ENCODE peak calls at places on chromosomes 5 and 9, in ten cellular contexts. One of them, this sample, is unnamed. For H3K36me3, the result is how much of the 10 kb centered on the place peaks cover.

GRCh38 chr5:171622010-171622409 is 163.6 kb upstream of the SMIM23 start:
- DNase-seq in fibroblast of lung: no peak
- DNase-seq in CD8-positive, alpha-beta T cell: no peak
- DNase-seq in HCT116: no peak
- DNase-seq in endothelial cell of umbilical vein: no peak
- DNase-seq in WERI-Rb-1: no peak
- DNase-seq in mucosa of descending colon: no peak
- DNase-seq in BE2C: peak
- DNase-seq in A673: no peak
- DNase-seq in left ventricle myocardium inferior: peak
- DNase-seq in this sample: no peak

GRCh38 chr5:56147106-56147505 is 86.0 kb downstream of the ANKRD55 start:
- DNase-seq in fibroblast of lung: no peak
- DNase-seq in CD8-positive, alpha-beta T cell: no peak
- DNase-seq in HCT116: no peak
- DNase-seq in endothelial cell of umbilical vein: no peak
- DNase-seq in WERI-Rb-1: no peak
- DNase-seq in mucosa of descending colon: no peak
- DNase-seq in BE2C: no peak
- DNase-seq in A673: no peak
- DNase-seq in left ventricle myocardium inferior: no peak
- DNase-seq in this sample: no peak

GRCh38 chr5:101942321-101942882 is 353.7 kb downstream of the SLCO4C1 start:
- DNase-seq in fibroblast of lung: peak
- DNase-seq in CD8-positive, alpha-beta T cell: no peak
- DNase-seq in HCT116: peak
- DNase-seq in endothelial cell of umbilical vein: peak
- DNase-seq in WERI-Rb-1: peak
- DNase-seq in mucosa of descending colon: no peak
- DNase-seq in BE2C: peak
- DNase-seq in A673: peak
- DNase-seq in left ventricle myocardium inferior: no peak
- DNase-seq in this sample: no peak

GRCh38 chr5:148828461-148829247 is 2.2 kb downstream of the ADRB2 start:
- DNase-seq in fibroblast of lung: no peak
- DNase-seq in CD8-positive, alpha-beta T cell: no peak
- DNase-seq in HCT116: no peak
- DNase-seq in endothelial cell of umbilical vein: no peak
- DNase-seq in WERI-Rb-1: no peak
- DNase-seq in mucosa of descending colon: no peak
- DNase-seq in BE2C: no peak
- DNase-seq in A673: no peak
- DNase-seq in left ventricle myocardium inferior: no peak
- DNase-seq in this sample: no peak

GRCh38 chr5:114223866-114224265 is 138.0 kb upstream of the KCNN2 start:
- DNase-seq in fibroblast of lung: no peak
- DNase-seq in CD8-positive, alpha-beta T cell: no peak
- DNase-seq in HCT116: peak
- DNase-seq in endothelial cell of umbilical vein: peak
- DNase-seq in WERI-Rb-1: peak
- DNase-seq in mucosa of descending colon: no peak
- DNase-seq in BE2C: peak
- DNase-seq in A673: peak
- DNase-seq in left ventricle myocardium inferior: no peak
- DNase-seq in this sample: no peak

GRCh38 chr5:40594811-40595210 is 84.9 kb upstream of the PTGER4 start:
- DNase-seq in fibroblast of lung: peak
- DNase-seq in CD8-positive, alpha-beta T cell: no peak
- DNase-seq in HCT116: no peak
- DNase-seq in endothelial cell of umbilical vein: peak
- DNase-seq in WERI-Rb-1: no peak
- DNase-seq in mucosa of descending colon: no peak
- DNase-seq in BE2C: no peak
- DNase-seq in A673: no peak
- DNase-seq in left ventricle myocardium inferior: no peak
- DNase-seq in this sample: no peak

GRCh38 chr9:124810513-124811355 is 33.8 kb downstream of the OLFML2A start:
- DNase-seq in fibroblast of lung: peak
- DNase-seq in CD8-positive, alpha-beta T cell: no peak
- DNase-seq in HCT116: peak
- DNase-seq in endothelial cell of umbilical vein: no peak
- DNase-seq in WERI-Rb-1: no peak
- DNase-seq in mucosa of descending colon: no peak
- DNase-seq in BE2C: no peak
- DNase-seq in A673: no peak
- DNase-seq in left ventricle myocardium inferior: no peak
- DNase-seq in this sample: no peak

GRCh38 chr5:141783599-141784296 is 94.5 kb downstream of the PCDH1 start:
- DNase-seq in fibroblast of lung: no peak
- DNase-seq in CD8-positive, alpha-beta T cell: no peak
- DNase-seq in HCT116: no peak
- DNase-seq in endothelial cell of umbilical vein: no peak
- DNase-seq in WERI-Rb-1: peak
- DNase-seq in mucosa of descending colon: no peak
- DNase-seq in BE2C: peak
- DNase-seq in A673: no peak
- DNase-seq in left ventricle myocardium inferior: no peak
- DNase-seq in this sample: no peak

GRCh38 chr5:98106116-98107088 is 667.1 kb upstream of the RGMB start:
- DNase-seq in fibroblast of lung: peak
- DNase-seq in CD8-positive, alpha-beta T cell: no peak
- DNase-seq in HCT116: no peak
- DNase-seq in endothelial cell of umbilical vein: peak
- DNase-seq in WERI-Rb-1: no peak
- DNase-seq in mucosa of descending colon: no peak
- DNase-seq in BE2C: no peak
- DNase-seq in A673: peak
- DNase-seq in left ventricle myocardium inferior: no peak
- DNase-seq in this sample: no peak

GRCh38 chr9:95857122-95857521 is 18.4 kb upstream of the ERCC6L2 start:
- DNase-seq in fibroblast of lung: peak
- DNase-seq in CD8-positive, alpha-beta T cell: no peak
- DNase-seq in HCT116: no peak
- DNase-seq in endothelial cell of umbilical vein: peak
- DNase-seq in WERI-Rb-1: no peak
- DNase-seq in mucosa of descending colon: no peak
- DNase-seq in BE2C: peak
- DNase-seq in A673: peak
- DNase-seq in left ventricle myocardium inferior: no peak
- DNase-seq in this sample: no peak

GRCh38 chr9:117487555-117488175 is 72.8 kb upstream of the ASTN2 start:
- DNase-seq in fibroblast of lung: peak
- DNase-seq in CD8-positive, alpha-beta T cell: no peak
- DNase-seq in HCT116: no peak
- DNase-seq in endothelial cell of umbilical vein: peak
- DNase-seq in WERI-Rb-1: peak
- DNase-seq in mucosa of descending colon: peak
- DNase-seq in BE2C: peak
- DNase-seq in A673: peak
- DNase-seq in left ventricle myocardium inferior: peak
- DNase-seq in this sample: peak

GRCh38 chr9:33465096-33465495 is 8.6 kb downstream of the NOL6 start:
- DNase-seq in fibroblast of lung: no peak
- DNase-seq in CD8-positive, alpha-beta T cell: no peak
- DNase-seq in HCT116: no peak
- DNase-seq in endothelial cell of umbilical vein: no peak
- DNase-seq in WERI-Rb-1: no peak
- DNase-seq in mucosa of descending colon: peak
- DNase-seq in BE2C: no peak
- DNase-seq in A673: no peak
- DNase-seq in left ventricle myocardium inferior: no peak
- DNase-seq in this sample: no peak
- H3K36me3 ChIP-seq in fibroblast of lung: half or more
- H3K36me3 ChIP-seq in CD8-positive, alpha-beta T cell: half or more
- H3K36me3 ChIP-seq in HCT116: under half
- H3K36me3 ChIP-seq in endothelial cell of umbilical vein: under half
- H3K36me3 ChIP-seq in WERI-Rb-1: half or more
- H3K36me3 ChIP-seq in mucosa of descending colon: under half
- H3K36me3 ChIP-seq in BE2C: half or more
- H3K36me3 ChIP-seq in A673: half or more
- H3K36me3 ChIP-seq in left ventricle myocardium inferior: half or more
- H3K36me3 ChIP-seq in this sample: half or more

DNA sequence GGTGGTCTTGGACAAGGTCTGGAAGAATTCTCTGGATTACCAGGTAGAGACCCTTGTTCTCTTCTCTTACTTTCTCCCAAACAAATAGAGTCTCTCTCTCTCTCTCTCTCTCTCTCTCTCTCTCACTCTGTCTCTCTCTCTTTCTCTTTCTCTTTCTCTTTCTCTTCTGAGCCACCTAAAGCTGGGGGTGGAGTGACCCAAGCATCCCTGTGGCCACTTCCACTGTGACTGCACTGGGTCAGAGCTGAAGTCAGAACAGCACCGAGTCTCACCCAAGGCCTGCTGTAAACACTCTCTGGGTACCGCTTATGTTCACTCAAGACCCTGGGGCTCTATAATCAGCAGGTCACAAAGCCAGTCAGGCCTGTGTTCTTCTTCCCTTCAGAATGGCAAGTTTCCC is 513.7 kb downstream of the EBF1 start:
- DNase-seq in fibroblast of lung: no peak
- DNase-seq in CD8-positive, alpha-beta T cell: no peak
- DNase-seq in HCT116: no peak
- DNase-seq in endothelial cell of umbilical vein: no peak
- DNase-seq in WERI-Rb-1: no peak
- DNase-seq in mucosa of descending colon: no peak
- DNase-seq in BE2C: no peak
- DNase-seq in A673: no peak
- DNase-seq in left ventricle myocardium inferior: no peak
- DNase-seq in this sample: no peak
- TF ChIP-seq CTCF in fibroblast of lung: no peak
- TF ChIP-seq CTCF in CD8-positive, alpha-beta T cell: no peak
- TF ChIP-seq CTCF in HCT116: no peak
- TF ChIP-seq CTCF in endothelial cell of umbilical vein: no peak
- TF ChIP-seq CTCF in WERI-Rb-1: no peak
- TF ChIP-seq CTCF in mucosa of descending colon: no peak
- TF ChIP-seq CTCF in BE2C: no peak
- TF ChIP-seq CTCF in A673: no peak
- TF ChIP-seq CTCF in left ventricle myocardium inferior: no peak
- TF ChIP-seq CTCF in this sample: no peak

GRCh38 chr5:10396552-10396951 is 43.1 kb downstream of the MARCHF6 start:
- DNase-seq in fibroblast of lung: no peak
- DNase-seq in CD8-positive, alpha-beta T cell: no peak
- DNase-seq in HCT116: no peak
- DNase-seq in endothelial cell of umbilical vein: no peak
- DNase-seq in WERI-Rb-1: no peak
- DNase-seq in mucosa of descending colon: no peak
- DNase-seq in BE2C: no peak
- DNase-seq in A673: no peak
- DNase-seq in left ventricle myocardium inferior: no peak
- DNase-seq in this sample: no peak

GRCh38 chr5:10387690-10388089 is 34.2 kb downstream of the MARCHF6 start:
- DNase-seq in fibroblast of lung: peak
- DNase-seq in CD8-positive, alpha-beta T cell: no peak
- DNase-seq in HCT116: no peak
- DNase-seq in endothelial cell of umbilical vein: no peak
- DNase-seq in WERI-Rb-1: no peak
- DNase-seq in mucosa of descending colon: no peak
- DNase-seq in BE2C: no peak
- DNase-seq in A673: no peak
- DNase-seq in left ventricle myocardium inferior: no peak
- DNase-seq in this sample: no peak

GRCh38 chr5:10391130-10391529 is 37.6 kb downstream of the MARCHF6 start:
- DNase-seq in fibroblast of lung: no peak
- DNase-seq in CD8-positive, alpha-beta T cell: no peak
- DNase-seq in HCT116: no peak
- DNase-seq in endothelial cell of umbilical vein: no peak
- DNase-seq in WERI-Rb-1: no peak
- DNase-seq in mucosa of descending colon: no peak
- DNase-seq in BE2C: no peak
- DNase-seq in A673: no peak
- DNase-seq in left ventricle myocardium inferior: no peak
- DNase-seq in this sample: no peak

DNA sequence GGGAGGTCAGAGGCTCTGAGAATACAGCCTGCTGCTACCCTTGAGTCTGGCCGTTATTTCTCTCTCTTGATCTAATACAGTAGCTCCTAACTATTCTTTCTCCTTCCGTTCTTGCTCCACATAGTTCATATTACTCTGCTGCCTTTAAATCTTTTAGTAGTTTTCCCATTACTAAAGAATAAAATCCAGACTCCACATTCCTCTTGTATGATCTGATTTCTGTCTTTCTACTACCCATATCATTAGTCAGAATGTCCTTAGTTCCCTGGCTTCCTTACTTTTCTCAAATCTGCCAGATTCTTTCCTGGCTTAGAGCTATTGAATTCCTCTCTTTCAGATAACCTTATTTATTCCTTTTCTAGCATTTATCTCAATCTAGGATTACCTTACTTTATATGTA is 40.0 kb downstream of the MARCHF6 start:
- DNase-seq in fibroblast of lung: no peak
- DNase-seq in CD8-positive, alpha-beta T cell: no peak
- DNase-seq in HCT116: no peak
- DNase-seq in endothelial cell of umbilical vein: no peak
- DNase-seq in WERI-Rb-1: no peak
- DNase-seq in mucosa of descending colon: no peak
- DNase-seq in BE2C: no peak
- DNase-seq in A673: no peak
- DNase-seq in left ventricle myocardium inferior: no peak
- DNase-seq in this sample: no peak
- H3K36me3 ChIP-seq in fibroblast of lung: under half
- H3K36me3 ChIP-seq in CD8-positive, alpha-beta T cell: under half
- H3K36me3 ChIP-seq in HCT116: half or more
- H3K36me3 ChIP-seq in endothelial cell of umbilical vein: under half
- H3K36me3 ChIP-seq in WERI-Rb-1: half or more
- H3K36me3 ChIP-seq in mucosa of descending colon: under half
- H3K36me3 ChIP-seq in BE2C: half or more
- H3K36me3 ChIP-seq in A673: half or more
- H3K36me3 ChIP-seq in left ventricle myocardium inferior: half or more
- H3K36me3 ChIP-seq in this sample: half or more

GRCh38 chr5:34657550-34657921 is 1.4 kb downstream of the RAI14 start:
- DNase-seq in fibroblast of lung: peak
- DNase-seq in CD8-positive, alpha-beta T cell: no peak
- DNase-seq in HCT116: no peak
- DNase-seq in endothelial cell of umbilical vein: peak
- DNase-seq in WERI-Rb-1: peak
- DNase-seq in mucosa of descending colon: no peak
- DNase-seq in BE2C: no peak
- DNase-seq in A673: peak
- DNase-seq in left ventricle myocardium inferior: no peak
- DNase-seq in this sample: peak

GRCh38 chr5:34655354-34655991 is 655 bp upstream of the RAI14 start:
- DNase-seq in fibroblast of lung: peak
- DNase-seq in CD8-positive, alpha-beta T cell: no peak
- DNase-seq in HCT116: no peak
- DNase-seq in endothelial cell of umbilical vein: peak
- DNase-seq in WERI-Rb-1: peak
- DNase-seq in mucosa of descending colon: no peak
- DNase-seq in BE2C: no peak
- DNase-seq in A673: peak
- DNase-seq in left ventricle myocardium inferior: no peak
- DNase-seq in this sample: peak

GRCh38 chr5:34658023-34658422 is 1.9 kb downstream of the RAI14 start:
- DNase-seq in fibroblast of lung: no peak
- DNase-seq in CD8-positive, alpha-beta T cell: no peak
- DNase-seq in HCT116: no peak
- DNase-seq in endothelial cell of umbilical vein: no peak
- DNase-seq in WERI-Rb-1: no peak
- DNase-seq in mucosa of descending colon: no peak
- DNase-seq in BE2C: no peak
- DNase-seq in A673: peak
- DNase-seq in left ventricle myocardium inferior: no peak
- DNase-seq in this sample: no peak

GRCh38 chr5:34656700-34657549 is 797 bp downstream of the RAI14 start:
- DNase-seq in fibroblast of lung: no peak
- DNase-seq in CD8-positive, alpha-beta T cell: no peak
- DNase-seq in HCT116: no peak
- DNase-seq in endothelial cell of umbilical vein: peak
- DNase-seq in WERI-Rb-1: peak
- DNase-seq in mucosa of descending colon: peak
- DNase-seq in BE2C: no peak
- DNase-seq in A673: peak
- DNase-seq in left ventricle myocardium inferior: peak
- DNase-seq in this sample: no peak

GRCh38 chr5:34656001-34656699 is at the start of gene RAI14:
- DNase-seq in fibroblast of lung: peak
- DNase-seq in CD8-positive, alpha-beta T cell: no peak
- DNase-seq in HCT116: peak
- DNase-seq in endothelial cell of umbilical vein: peak
- DNase-seq in WERI-Rb-1: peak
- DNase-seq in mucosa of descending colon: peak
- DNase-seq in BE2C: peak
- DNase-seq in A673: peak
- DNase-seq in left ventricle myocardium inferior: peak
- DNase-seq in this sample: peak
- TF ChIP-seq CTCF in fibroblast of lung: no peak
- TF ChIP-seq CTCF in CD8-positive, alpha-beta T cell: no peak
- TF ChIP-seq CTCF in HCT116: no peak
- TF ChIP-seq CTCF in endothelial cell of umbilical vein: peak
- TF ChIP-seq CTCF in WERI-Rb-1: peak
- TF ChIP-seq CTCF in mucosa of descending colon: no peak
- TF ChIP-seq CTCF in BE2C: no peak
- TF ChIP-seq CTCF in A673: no peak
- TF ChIP-seq CTCF in left ventricle myocardium inferior: peak
- TF ChIP-seq CTCF in this sample: no peak

This sample was measured in tibial artery.